ENCODE peak calls at places on chromosome 19, in seven cellular contexts. Z, D, R, A, E, Y and C are unnamed samples.

GRCh38 chr19:47729468-47729798 is 15.9 kb upstream of the NOP53 start:
- DNase-seq in Z (peak; percentile 72), D (peak; percentile 90), R (peak; percentile 95), A (peak; percentile 84), E (peak; percentile 58), Y (peak; percentile 66), C (no peak)

GRCh38 chr19:21604941-21605548 is 99.6 kb downstream of the ZNF429 start:
- DNase-seq in Z (peak; percentile 5), D (peak; percentile 12), R (peak; percentile 78), A (peak; percentile 15), E (peak; percentile 42), Y (no peak), C (peak; percentile 7)

GRCh38 chr19:33022472-33023116 is 42.1 kb downstream of the RHPN2 start:
- DNase-seq in Z (no peak), D (no peak), R (no peak), A (no peak), E (no peak), Y (peak; percentile 95), C (no peak)

GRCh38 chr19:31144069-31144468 is 205.2 kb downstream of the TSHZ3 start:
- DNase-seq in Z (no peak), D (no peak), R (no peak), A (no peak), E (no peak), Y (no peak), C (no peak)

GRCh38 chr19:29815231-29815630 is 3.4 kb downstream of the CCNE1 start:
- DNase-seq in Z (no peak), D (no peak), R (no peak), A (no peak), E (no peak), Y (no peak), C (no peak)

GRCh38 chr19:36245210-36246005 is 30.5 kb downstream of the ZNF146 start:
- DNase-seq in Z (no peak), D (peak; percentile 38), R (no peak), A (peak; percentile 28), E (no peak), Y (peak; percentile 94), C (no peak)

GRCh38 chr19:15177269-15178116 is 23.3 kb downstream of the NOTCH3 start:
- DNase-seq in Z (peak; percentile 78), D (peak; percentile 89), R (peak; percentile 48), A (peak; percentile 65), E (peak; percentile 75), Y (peak; percentile 87), C (no peak)

GRCh38 chr19:47473336-47473735 is 1.6 kb upstream of the SLC8A2 start:
- DNase-seq in Z (no peak), D (no peak), R (no peak), A (no peak), E (no peak), Y (no peak), C (no peak)

GRCh38 chr19:35107541-35107939 is 8.1 kb upstream of the FXYD3 start:
- DNase-seq in Z (no peak), D (peak; percentile 55), R (peak; percentile 97), A (peak; percentile 8), E (peak; percentile 75), Y (no peak), C (peak; percentile 66)

GRCh38 chr19:42989851-42990250 is 36.4 kb downstream of the PSG11 start:
- DNase-seq in Z (no peak), D (no peak), R (peak; percentile 26), A (peak; percentile 0), E (no peak), Y (no peak), C (peak; percentile 33)

GRCh38 chr19:10929402-10929794 is 787 bp downstream of the TIMM29 start:
- DNase-seq in Z (no peak), D (peak; percentile 25), R (peak; percentile 20), A (no peak), E (peak; percentile 43), Y (no peak), C (no peak)

GRCh38 chr19:52935434-52935833 is 12.2 kb upstream of the ZNF888 start:
- DNase-seq in Z (no peak), D (no peak), R (no peak), A (peak; percentile 51), E (no peak), Y (no peak), C (no peak)

GRCh38 chr19:17580470-17581000 is 25.1 kb downstream of the COLGALT1 start:
- DNase-seq in Z (no peak), D (no peak), R (no peak), A (no peak), E (no peak), Y (peak; percentile 52), C (no peak)

GRCh38 chr19:3682741-3683404 is 17.4 kb downstream of the PIP5K1C start:
- DNase-seq in Z (peak; percentile 27), D (no peak), R (no peak), A (peak; percentile 82), E (no peak), Y (no peak), C (no peak)

GRCh38 chr19:4694211-4694987 is 24.3 kb upstream of the MYDGF start:
- DNase-seq in Z (peak; percentile 78), D (peak; percentile 85), R (peak; percentile 100), A (peak; percentile 98), E (no peak), Y (no peak), C (peak; percentile 99)

GRCh38 chr19:40806385-40807146 is 7.6 kb downstream of the EGLN2 start:
- DNase-seq in Z (peak; percentile 99), D (peak; percentile 94), R (peak; percentile 63), A (peak; percentile 97), E (peak; percentile 71), Y (peak; percentile 99), C (peak; percentile 86)

GRCh38 chr19:39379865-39380399 is 11.0 kb downstream of the PAF1 start:
- DNase-seq in Z (no peak), D (no peak), R (no peak), A (no peak), E (no peak), Y (no peak), C (no peak)

GRCh38 chr19:51796195-51796679 is 1.3 kb downstream of the FPR3 start:
- DNase-seq in Z (no peak), D (no peak), R (no peak), A (no peak), E (no peak), Y (no peak), C (no peak)

GRCh38 chr19:46014534-46014933 is 8.3 kb downstream of the PGLYRP1 start:
- DNase-seq in Z (no peak), D (no peak), R (no peak), A (no peak), E (no peak), Y (no peak), C (no peak)
- H3K9ac ChIP-seq in Z (no peak overlapping the region), D (no peak overlapping the region), R (no peak overlapping the region), A (no peak overlapping the region), E (peak overlapping the region; percentile 50), Y (no peak overlapping the region), C (peak overlapping the region; percentile 50)

GRCh38 chr19:16226184-16226591 is 28.5 kb downstream of the AP1M1 start:
- DNase-seq in Z (no peak), D (no peak), R (no peak), A (no peak), E (no peak), Y (no peak), C (no peak)
- H3K9ac ChIP-seq in Z (no peak overlapping the region), D (no peak overlapping the region), R (no peak overlapping the region), A (no peak overlapping the region), E (no peak overlapping the region), Y (no peak overlapping the region), C (no peak overlapping the region)

GRCh38 chr19:13082192-13083007 is 20.3 kb downstream of the LYL1 start:
- DNase-seq in Z (peak; percentile 57), D (peak; percentile 63), R (no peak), A (peak; percentile 53), E (no peak), Y (peak; percentile 71), C (no peak)
- H3K9ac ChIP-seq in Z (no peak overlapping the region), D (peak overlapping the region; percentile 27), R (no peak overlapping the region), A (no peak overlapping the region), E (no peak overlapping the region), Y (no peak overlapping the region), C (no peak overlapping the region)

GRCh38 chr19:56663931-56664500 is 7.5 kb downstream of the ZNF835 start:
- DNase-seq in Z (no peak), D (no peak), R (no peak), A (no peak), E (no peak), Y (no peak), C (no peak)

GRCh38 chr19:56670401-56670960 is 1.1 kb downstream of the ZNF835 start:
- DNase-seq in Z (no peak), D (no peak), R (no peak), A (no peak), E (no peak), Y (no peak), C (no peak)

GRCh38 chr19:56668676-56669075 is 2.9 kb downstream of the ZNF835 start:
- DNase-seq in Z (no peak), D (no peak), R (no peak), A (no peak), E (no peak), Y (no peak), C (no peak)

GRCh38 chr19:56664511-56664910 is 7.0 kb downstream of the ZNF835 start:
- DNase-seq in Z (no peak), D (no peak), R (no peak), A (no peak), E (no peak), Y (no peak), C (no peak)

DNA sequence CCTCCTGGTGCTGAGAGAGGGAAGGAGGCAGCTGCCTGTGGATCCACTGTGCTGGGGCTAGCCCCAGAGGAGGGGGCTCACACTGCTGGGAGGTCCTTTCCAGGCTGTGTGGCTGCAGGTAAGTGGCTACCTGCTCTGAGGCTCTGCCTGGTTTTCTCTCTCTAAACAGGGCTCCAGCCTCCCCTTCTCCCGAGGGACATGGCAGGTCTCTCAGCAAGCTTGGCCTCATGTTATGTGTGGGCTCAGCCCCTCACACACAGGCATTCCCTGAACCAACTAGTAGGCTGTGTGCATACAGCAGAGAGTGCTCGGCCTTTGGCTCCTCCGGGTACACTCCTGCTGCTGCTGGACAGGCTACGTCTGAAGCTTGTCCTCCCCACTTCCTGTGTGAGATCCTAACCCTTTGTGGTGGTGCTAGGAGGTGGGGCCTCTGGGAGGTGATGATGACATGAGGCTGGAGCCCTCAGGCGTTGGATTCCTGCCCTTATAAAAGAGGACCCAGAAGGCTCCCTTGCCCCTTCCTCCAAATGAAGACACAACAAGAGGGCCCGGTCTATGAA is 4.2 kb downstream of the ZNF835 start:
- DNase-seq in Z (no peak), D (no peak), R (no peak), A (no peak), E (no peak), Y (no peak), C (no peak)
- H3K9ac ChIP-seq in Z (no peak overlapping the region), D (no peak overlapping the region), R (no peak overlapping the region), A (no peak overlapping the region), E (no peak overlapping the region), Y (no peak overlapping the region), C (no peak overlapping the region)

GRCh38 chr19:1343026-1343425 is 40.7 kb upstream of the NDUFS7 start:
- DNase-seq in Z (no peak), D (peak; percentile 26), R (no peak), A (peak; percentile 27), E (no peak), Y (no peak), C (no peak)
- H3K9ac ChIP-seq in Z (no peak overlapping the region), D (no peak overlapping the region), R (no peak overlapping the region), A (no peak overlapping the region), E (no peak overlapping the region), Y (no peak overlapping the region), C (no peak overlapping the region)